ENCODE peak calls at places on chromosomes 16 and 17, in six cellular contexts. E is NCI-H510A; S is endothelial cell; T is stimulated activated naive B cell treated with anti-CD40 and anti-IgM and Interleukin-4, amounts not matched to agents 10 μg/mL and 1 μg/mL and 100 μg/mL, for 72 hours; I is H4; Q is suprapubic skin. V is an unnamed sample.

GRCh38 chr17:45313419-45313771 is 3.4 kb downstream of the MAP3K14 start:
- DNase-seq in E (no peak), S (no peak), T (no peak), I (no peak), Q (no peak), V (no peak)

GRCh38 chr16:22191966-22192260 is 14.2 kb upstream of the EEF2K start:
- DNase-seq in E (no peak), S (no peak), T (no peak), I (no peak), Q (no peak), V (no peak)

GRCh38 chr17:79114455-79115301 is 40.1 kb downstream of the ENGASE start:
- DNase-seq in E (peak; percentile 74), S (no peak), T (no peak), I (no peak), Q (no peak), V (no peak)

GRCh38 chr16:80407265-80407987 is 133.4 kb upstream of the DYNLRB2 start:
- DNase-seq in E (no peak), S (no peak), T (no peak), I (no peak), Q (no peak), V (peak; percentile 25)

GRCh38 chr16:85113168-85113733 is 979 bp upstream of the CIBAR2 start:
- DNase-seq in E (no peak), S (no peak), T (no peak), I (no peak), Q (no peak), V (no peak)

GRCh38 chr17:31581491-31581890 is 190.0 kb downstream of the RAB11FIP4 start:
- DNase-seq in E (no peak), S (no peak), T (no peak), I (no peak), Q (no peak), V (no peak)

GRCh38 chr17:31492880-31493655 is 101.6 kb downstream of the RAB11FIP4 start:
- DNase-seq in E (no peak), S (no peak), T (peak; percentile 68), I (no peak), Q (no peak), V (no peak)

GRCh38 chr17:57459286-57459915 is 203.1 kb downstream of the MSI2 start:
- DNase-seq in E (peak; percentile 44), S (no peak), T (no peak), I (peak; percentile 86), Q (no peak), V (peak; percentile 57)

GRCh38 chr16:87352818-87353217 is 30.8 kb downstream of the FBXO31 start:
- DNase-seq in E (no peak), S (no peak), T (no peak), I (no peak), Q (no peak), V (no peak)

GRCh38 chr16:66188786-66189725 is 177.4 kb upstream of the CDH5 start:
- DNase-seq in E (no peak), S (no peak), T (no peak), I (no peak), Q (no peak), V (no peak)

GRCh38 chr17:62188713-62189112 is 123.6 kb upstream of the MED13 start:
- DNase-seq in E (no peak), S (no peak), T (no peak), I (no peak), Q (no peak), V (peak; percentile 57)

GRCh38 chr17:3645310-3645709 is 8.8 kb downstream of the CTNS start:
- DNase-seq in E (no peak), S (no peak), T (no peak), I (no peak), Q (no peak), V (no peak)

GRCh38 chr17:54439816-54440215 is 460.8 kb upstream of the TOM1L1 start:
- DNase-seq in E (no peak), S (no peak), T (no peak), I (peak; percentile 9), Q (no peak), V (no peak)

GRCh38 chr16:1691276-1691675 is 13.2 kb downstream of the JPT2 start:
- DNase-seq in E (no peak), S (no peak), T (no peak), I (no peak), Q (no peak), V (no peak)

GRCh38 chr17:72175787-72176515 is 55.1 kb downstream of the SOX9 start:
- DNase-seq in E (no peak), S (no peak), T (no peak), I (no peak), Q (no peak), V (no peak)

GRCh38 chr17:20035501-20035900 is 26.3 kb downstream of the SPECC1 start:
- DNase-seq in E (no peak), S (no peak), T (no peak), I (no peak), Q (no peak), V (no peak)

V was measured in HuH-7.5.